ENCODE peak calls at places on chromosomes 7 and 10, in seven cellular contexts. D is neural crest cell; A is LoVo; E is left lobe of liver; O is activated T-cell treated with anti-CD3 and anti-CD28 coated beads, Interleukin-2, amount 50 U/mL, for 48 hours; M is ACHN; G is AML-193. S is an unnamed sample.

GRCh38 chr7:121499526-121500123 is 103.5 kb upstream of the FAM3C start:
- DNase-seq in E (no peak), G (no peak), O (peak), M (no peak), D (no peak), A (no peak), S (no peak)

GRCh38 chr7:151251926-151252835 is 3.7 kb upstream of the SMARCD3 start:
- DNase-seq in A (peak), E (no peak), D (peak), G (no peak), O (no peak), M (peak), S (peak)

GRCh38 chr7:141700848-141701371 is 1.1 kb downstream of the DENND11 start:
- DNase-seq in E (no peak), M (peak), G (no peak), O (peak), A (no peak), D (no peak), S (peak)

GRCh38 chr10:92849234-92849525 is 860 bp downstream of the EXOC6 start:
- DNase-seq in E (no peak), G (peak), D (no peak), O (no peak), A (peak), M (peak), S (peak)

GRCh38 chr7:80359476-80359875 is 152.4 kb downstream of the GNAT3 start:
- DNase-seq in O (no peak), E (no peak), A (no peak), D (no peak), G (no peak), M (no peak), S (no peak)

GRCh38 chr10:23702977-23703414 is 264.1 kb downstream of the OTUD1 start:
- DNase-seq in M (peak), A (peak), O (peak), G (peak), D (peak), E (peak), S (peak)

GRCh38 chr10:66852811-66853210 is 73.0 kb upstream of the LRRTM3 start:
- DNase-seq in M (no peak), E (no peak), O (no peak), G (no peak), A (no peak), D (no peak), S (no peak)

GRCh38 chr7:129401968-129402860 is 32.0 kb upstream of the STRIP2 start:
- DNase-seq in M (peak), D (no peak), G (peak), O (peak), E (no peak), A (no peak), S (peak)

GRCh38 chr7:121273467-121274167 is 55.2 kb upstream of the WNT16 start:
- DNase-seq in M (no peak), E (no peak), D (no peak), G (no peak), A (no peak), O (no peak), S (no peak)

GRCh38 chr7:34184466-34184865 is 279.1 kb downstream of the BMPER start:
- DNase-seq in G (no peak), M (no peak), A (no peak), E (no peak), O (no peak), D (no peak), S (no peak)

GRCh38 chr10:814536-815302 is 116.8 kb downstream of the LARP4B start:
- DNase-seq in A (no peak), E (no peak), G (no peak), O (no peak), M (no peak), D (no peak), S (no peak)

GRCh38 chr7:28458732-28459131 is 46.4 kb downstream of the CREB5 start:
- DNase-seq in M (no peak), G (no peak), O (no peak), A (no peak), D (no peak), E (no peak), S (no peak)

GRCh38 chr10:131760416-131761166 is 140.2 kb upstream of the PPP2R2D start:
- DNase-seq in D (no peak), A (no peak), O (no peak), M (no peak), E (no peak), G (no peak), S (no peak)

GRCh38 chr10:90229486-90229885 is 528.1 kb downstream of the KIF20B start:
- DNase-seq in O (no peak), G (no peak), E (no peak), M (no peak), D (no peak), A (no peak), S (no peak)

GRCh38 chr7:100484636-100485114 is 948 bp downstream of the NYAP1 start:
- DNase-seq in O (no peak), G (no peak), A (no peak), E (no peak), M (no peak), D (no peak), S (no peak)

GRCh38 chr7:4854916-4855315 is 6.9 kb downstream of the PAPOLB start:
- DNase-seq in E (no peak), O (no peak), D (no peak), M (no peak), G (no peak), A (no peak), S (no peak)

GRCh38 chr10:79380125-79380917 is 33.1 kb downstream of the PPIF start:
- DNase-seq in E (peak), G (no peak), O (peak), D (no peak), M (no peak), A (no peak), S (no peak)

GRCh38 chr10:17348111-17349008 is 106.0 kb downstream of the ST8SIA6 start:
- DNase-seq in E (no peak), M (no peak), D (no peak), G (no peak), A (peak), O (no peak), S (peak)

GRCh38 chr7:73774923-73775322 is 4.9 kb upstream of the CLDN3 start:
- DNase-seq in M (no peak), E (no peak), G (no peak), O (no peak), A (peak), D (no peak), S (no peak)

GRCh38 chr7:70035955-70036354 is 437.7 kb downstream of the AUTS2 start:
- DNase-seq in O (no peak), D (no peak), M (no peak), E (no peak), G (no peak), A (no peak), S (no peak)

GRCh38 chr10:129467346-129468119 is 492 bp downstream of the MGMT start:
- DNase-seq in O (peak), A (peak), M (peak), G (peak), D (no peak), E (peak), S (peak)

GRCh38 chr10:8026349-8027259 is 27.9 kb upstream of the GATA3 start:
- DNase-seq in O (no peak), E (no peak), G (no peak), A (peak), D (no peak), M (no peak), S (no peak)

GRCh38 chr7:127713758-127714157 is 61.8 kb downstream of the SND1 start:
- DNase-seq in E (no peak), D (no peak), A (no peak), G (no peak), M (no peak), O (no peak), S (no peak)

GRCh38 chr10:89954787-89955566 is 253.6 kb downstream of the KIF20B start:
- DNase-seq in O (no peak), E (no peak), D (no peak), A (peak), G (peak), M (peak), S (peak)

GRCh38 chr10:88782222-88782621 is 20.3 kb upstream of the LIPM start:
- DNase-seq in O (no peak), G (no peak), E (no peak), D (no peak), A (no peak), M (no peak), S (no peak)

GRCh38 chr7:121187222-121187621 is 141.6 kb upstream of the WNT16 start:
- DNase-seq in D (no peak), M (no peak), G (no peak), E (no peak), O (no peak), A (no peak), S (no peak)

GRCh38 chr7:101488826-101489572 is 126.3 kb downstream of the COL26A1 start:
- DNase-seq in M (no peak), O (no peak), D (no peak), A (peak), E (no peak), G (no peak), S (no peak)

GRCh38 chr7:55593515-55594318 is 21.4 kb upstream of the VOPP1 start:
- DNase-seq in D (peak), M (peak), G (peak), A (peak), E (peak), O (peak), S (peak)

GRCh38 chr10:133359554-133359971 is 1.7 kb upstream of the FUOM start:
- DNase-seq in O (no peak), E (peak), M (no peak), A (peak), G (no peak), D (no peak), S (no peak)

GRCh38 chr10:16491933-16492332 is 29.7 kb downstream of the C1QL3 start:
- DNase-seq in G (no peak), E (no peak), D (no peak), A (no peak), O (no peak), M (no peak), S (no peak)

GRCh38 chr10:88949912-88950664 is 2.5 kb downstream of the ACTA2 start:
- DNase-seq in M (no peak), D (no peak), O (no peak), E (no peak), A (no peak), G (peak), S (no peak)

GRCh38 chr10:92385836-92386235 is 94.9 kb downstream of the MARCHF5 start:
- DNase-seq in A (no peak), O (no peak), D (no peak), G (no peak), M (no peak), E (no peak), S (no peak)

GRCh38 chr7:19700936-19701335 is 7.9 kb downstream of the POLR1F start:
- DNase-seq in O (no peak), E (no peak), A (no peak), D (no peak), M (no peak), G (no peak), S (no peak)

GRCh38 chr7:104008107-104008506 is 18.6 kb upstream of the RELN start:
- DNase-seq in M (no peak), E (no peak), O (no peak), G (no peak), A (no peak), D (no peak), S (no peak)

GRCh38 chr10:24784061-24784460 is 60.4 kb upstream of the ARHGAP21 start:
- DNase-seq in D (no peak), O (no peak), G (no peak), M (no peak), A (no peak), E (no peak), S (no peak)

GRCh38 chr10:75038335-75038734 is 73.1 kb upstream of the SAMD8 start:
- DNase-seq in A (no peak), D (no peak), O (no peak), G (no peak), M (no peak), E (peak), S (no peak)

GRCh38 chr10:121113385-121113696 is 262.2 kb downstream of the WDR11 start:
- DNase-seq in E (no peak), A (no peak), D (no peak), G (no peak), O (no peak), M (no peak), S (no peak)

S was measured in RKO.